ENCODE peak calls at places on chromosomes 12 and 14, in five cellular contexts. Q is activated CD4-positive, alpha-beta T cell treated with anti-CD3 and anti-CD28 coated beads, Interleukin-2, amount 50 U/mL, for 4 hours; O is bronchial epithelial cell; T is T-helper 17 cell; I is H54. V is an unnamed sample.

GRCh38 chr14:20652996-20653975 is 11.8 kb upstream of the OR6S1 start:
- DNase-seq in I (no peak), O (peak), T (no peak), Q (no peak), V (peak)

GRCh38 chr12:97640826-97641225 is 178.2 kb downstream of the RMST start:
- DNase-seq in O (peak), Q (no peak), I (no peak), T (no peak), V (no peak)

GRCh38 chr12:26090853-26091510 is 33.9 kb downstream of the BHLHE41 start:
- DNase-seq in Q (no peak), T (no peak), I (peak), O (peak), V (peak)

GRCh38 chr12:131942671-131943070 is 7.1 kb upstream of the EP400 start:
- DNase-seq in T (no peak), O (no peak), Q (no peak), I (no peak), V (no peak)

GRCh38 chr12:10941916-10942607 is 3.0 kb upstream of the TAS2R14 start:
- DNase-seq in O (peak), I (no peak), Q (no peak), T (no peak), V (peak)

GRCh38 chr14:96268426-96269358 is 12.7 kb downstream of the BDKRB1 start:
- DNase-seq in I (peak), Q (no peak), O (peak), T (no peak), V (peak)

GRCh38 chr12:49055978-49056754 is 4.4 kb downstream of the KMT2D start:
- DNase-seq in T (no peak), I (peak), Q (peak), O (peak), V (peak)

GRCh38 chr12:1797991-1798733 is 22.2 kb upstream of the LRTM2 start:
- DNase-seq in I (no peak), T (no peak), Q (no peak), O (no peak), V (no peak)

GRCh38 chr14:89351364-89351957 is 65.6 kb downstream of the FOXN3 start:
- DNase-seq in I (no peak), O (no peak), Q (no peak), T (no peak), V (peak)

GRCh38 chr12:29552324-29552927 is 54.9 kb upstream of the OVCH1 start:
- DNase-seq in Q (peak), T (peak), O (peak), I (peak), V (peak)

GRCh38 chr12:88509347-88509746 is 70.9 kb downstream of the KITLG start:
- DNase-seq in Q (no peak), I (no peak), O (no peak), T (no peak), V (no peak)

GRCh38 chr14:74547331-74547927 is 53.9 kb downstream of the ISCA2 start:
- DNase-seq in O (no peak), Q (no peak), T (no peak), I (no peak), V (peak)

GRCh38 chr12:120453060-120453761 is 7.0 kb downstream of the GATC start:
- DNase-seq in O (no peak), T (no peak), Q (no peak), I (no peak), V (no peak)

GRCh38 chr12:60148109-60148508 is 552.3 kb downstream of the SLC16A7 start:
- DNase-seq in Q (no peak), I (no peak), O (peak), T (no peak), V (no peak)

GRCh38 chr12:91924827-91925226 is 220.8 kb downstream of the BTG1 start:
- DNase-seq in T (no peak), Q (no peak), I (no peak), O (no peak), V (no peak)

GRCh38 chr14:105480165-105480564 is 5.5 kb downstream of the CRIP2 start:
- DNase-seq in Q (no peak), T (no peak), I (no peak), O (no peak), V (no peak)

GRCh38 chr14:90274808-90275454 is 18.6 kb downstream of the PSMC1 start:
- DNase-seq in Q (peak), I (peak), O (peak), T (no peak), V (no peak)

GRCh38 chr14:92493492-92493891 is 20.1 kb upstream of the RIN3 start:
- DNase-seq in T (no peak), O (no peak), Q (no peak), I (no peak), V (no peak)

GRCh38 chr12:91931110-91931509 is 214.5 kb downstream of the BTG1 start:
- DNase-seq in I (no peak), O (peak), T (no peak), Q (no peak), V (no peak)

GRCh38 chr12:89461190-89461589 is 63.4 kb downstream of the GALNT4 start:
- DNase-seq in T (no peak), O (no peak), I (no peak), Q (no peak), V (no peak)

GRCh38 chr14:105066285-105067071 is 1.2 kb upstream of the GPR132 start:
- DNase-seq in I (no peak), O (no peak), Q (no peak), T (no peak), V (no peak)

GRCh38 chr12:131894981-131895639 is 688 bp downstream of the ULK1 start:
- DNase-seq in I (peak), O (no peak), T (no peak), Q (no peak), V (no peak)

GRCh38 chr12:8844665-8845064 is 22.2 kb downstream of the A2ML1 start:
- DNase-seq in T (no peak), O (no peak), I (no peak), Q (no peak), V (no peak)